ENCODE peak calls at places on chromosomes 7 and 10, in ten cellular contexts. F, Z, S, O, V, L, D, A, E and U are unnamed samples.

GRCh38 chr7:137967143-137968018 is 34.5 kb downstream of the CREB3L2 start:
- DNase-seq in F (peak), Z (no peak), S (no peak), O (no peak), V (no peak), L (no peak), D (no peak), A (no peak), E (peak), U (no peak)

GRCh38 chr10:132482090-132482489 is 55.5 kb upstream of the INPP5A start:
- DNase-seq in F (peak), Z (no peak), S (peak), O (peak), V (no peak), L (no peak), D (no peak), A (peak), E (peak), U (no peak)

GRCh38 chr10:61786728-61787127 is 114.8 kb upstream of the ARID5B start:
- DNase-seq in F (peak), Z (no peak), S (no peak), O (peak), V (no peak), L (no peak), D (no peak), A (no peak), E (peak), U (no peak)

GRCh38 chr10:8112230-8112915 is 57.9 kb downstream of the GATA3 start:
- DNase-seq in F (no peak), Z (no peak), S (no peak), O (no peak), V (no peak), L (no peak), D (no peak), A (no peak), E (no peak), U (no peak)

GRCh38 chr10:77637986-77638765 is 568 bp upstream of the KCNMA1 start:
- DNase-seq in F (peak), Z (no peak), S (peak), O (no peak), V (no peak), L (peak), D (peak), A (peak), E (peak), U (no peak)

GRCh38 chr10:35875281-35875680 is 233.2 kb upstream of the FZD8 start:
- DNase-seq in F (peak), Z (no peak), S (no peak), O (peak), V (no peak), L (no peak), D (no peak), A (no peak), E (peak), U (no peak)

GRCh38 chr10:26085549-26085948 is 131.0 kb upstream of the GAD2 start:
- DNase-seq in F (no peak), Z (no peak), S (no peak), O (no peak), V (no peak), L (no peak), D (no peak), A (no peak), E (no peak), U (no peak)

GRCh38 chr10:132394201-132394811 is 2.7 kb upstream of the PWWP2B start:
- DNase-seq in F (no peak), Z (no peak), S (peak), O (no peak), V (no peak), L (no peak), D (no peak), A (peak), E (no peak), U (no peak)

GRCh38 chr7:1121886-1122831 is 34.2 kb downstream of the GPER1 start:
- DNase-seq in F (no peak), Z (peak), S (no peak), O (no peak), V (no peak), L (no peak), D (no peak), A (no peak), E (no peak), U (no peak)

GRCh38 chr7:113394856-113395255 is 276.5 kb upstream of the SMIM30 start:
- DNase-seq in F (no peak), Z (no peak), S (no peak), O (no peak), V (no peak), L (no peak), D (no peak), A (no peak), E (no peak), U (no peak)

GRCh38 chr7:105675873-105676484 is 94.7 kb upstream of the EFCAB10 start:
- DNase-seq in F (no peak), Z (peak), S (peak), O (no peak), V (no peak), L (no peak), D (no peak), A (no peak), E (no peak), U (no peak)

GRCh38 chr10:619710-620109 is 69.8 kb downstream of the DIP2C start:
- DNase-seq in F (no peak), Z (no peak), S (peak), O (no peak), V (no peak), L (no peak), D (no peak), A (no peak), E (no peak), U (no peak)

GRCh38 chr10:6850452-6850851 is 270.4 kb upstream of the PRKCQ start:
- DNase-seq in F (no peak), Z (no peak), S (no peak), O (no peak), V (no peak), L (no peak), D (no peak), A (no peak), E (no peak), U (no peak)

GRCh38 chr7:92156976-92157375 is 22.0 kb downstream of the LRRD1 start:
- DNase-seq in F (no peak), Z (no peak), S (no peak), O (no peak), V (no peak), L (no peak), D (no peak), A (no peak), E (no peak), U (no peak)

GRCh38 chr7:100867040-100867795 is at the start of gene TRIP6:
- DNase-seq in F (peak), Z (peak), S (peak), O (peak), V (peak), L (peak), D (peak), A (peak), E (peak), U (peak)

GRCh38 chr7:95776561-95777185 is 4.3 kb downstream of the DYNC1I1 start:
- DNase-seq in F (no peak), Z (no peak), S (no peak), O (no peak), V (no peak), L (no peak), D (no peak), A (no peak), E (no peak), U (no peak)

GRCh38 chr10:114571316-114571999 is 86.6 kb downstream of the ABLIM1 start:
- DNase-seq in F (peak), Z (no peak), S (no peak), O (no peak), V (peak), L (no peak), D (no peak), A (no peak), E (no peak), U (no peak)

GRCh38 chr10:27100800-27101347 is 580 bp upstream of the ANKRD26 start:
- DNase-seq in F (no peak), Z (no peak), S (no peak), O (no peak), V (no peak), L (no peak), D (no peak), A (no peak), E (no peak), U (no peak)

GRCh38 chr7:120654241-120654640 is 203.7 kb downstream of the TSPAN12 start:
- DNase-seq in F (no peak), Z (no peak), S (no peak), O (no peak), V (no peak), L (no peak), D (no peak), A (no peak), E (no peak), U (no peak)

GRCh38 chr7:99638731-99639130 is 22.0 kb downstream of the ZSCAN25 start:
- DNase-seq in F (no peak), Z (no peak), S (no peak), O (no peak), V (no peak), L (no peak), D (no peak), A (no peak), E (no peak), U (no peak)

GRCh38 chr7:107394831-107395230 is 75.0 kb upstream of the GPR22 start:
- DNase-seq in F (peak), Z (no peak), S (no peak), O (peak), V (no peak), L (no peak), D (no peak), A (no peak), E (peak), U (no peak)

GRCh38 chr7:18049262-18049661 is 21.6 kb upstream of the PRPS1L1 start:
- DNase-seq in F (no peak), Z (no peak), S (no peak), O (no peak), V (no peak), L (no peak), D (no peak), A (no peak), E (no peak), U (no peak)

GRCh38 chr7:143416565-143417149 is 8.0 kb upstream of the EPHA1 start:
- DNase-seq in F (peak), Z (no peak), S (no peak), O (peak), V (no peak), L (no peak), D (no peak), A (no peak), E (peak), U (no peak)

GRCh38 chr7:42104231-42104630 is 132.8 kb downstream of the GLI3 start:
- DNase-seq in F (no peak), Z (no peak), S (no peak), O (no peak), V (no peak), L (no peak), D (no peak), A (no peak), E (no peak), U (no peak)

GRCh38 chr10:118971187-118971586 is 58.3 kb upstream of the NANOS1 start:
- DNase-seq in F (no peak), Z (no peak), S (no peak), O (no peak), V (no peak), L (no peak), D (no peak), A (no peak), E (no peak), U (no peak)
- TF ChIP-seq CTCF in F (no peak), Z (peak), S (no peak), O (no peak), V (no peak), L (no peak), D (no peak), A (no peak), E (no peak), U (no peak)

GRCh38 chr7:151016942-151017341 is 7.4 kb downstream of the ATG9B start:
- DNase-seq in F (no peak), Z (no peak), S (no peak), O (no peak), V (no peak), L (no peak), D (no peak), A (no peak), E (no peak), U (no peak)

GRCh38 chr7:151017953-151018420 is 6.3 kb downstream of the ATG9B start:
- DNase-seq in F (peak), Z (peak), S (peak), O (no peak), V (peak), L (peak), D (peak), A (peak), E (peak), U (peak)

GRCh38 chr7:151019130-151019447 is 5.2 kb downstream of the ATG9B start:
- DNase-seq in F (no peak), Z (no peak), S (no peak), O (no peak), V (no peak), L (no peak), D (no peak), A (no peak), E (no peak), U (no peak)

GRCh38 chr7:151017370-151017952 is 6.8 kb downstream of the ATG9B start:
- DNase-seq in F (no peak), Z (no peak), S (no peak), O (no peak), V (no peak), L (no peak), D (no peak), A (no peak), E (no peak), U (no peak)

DNA sequence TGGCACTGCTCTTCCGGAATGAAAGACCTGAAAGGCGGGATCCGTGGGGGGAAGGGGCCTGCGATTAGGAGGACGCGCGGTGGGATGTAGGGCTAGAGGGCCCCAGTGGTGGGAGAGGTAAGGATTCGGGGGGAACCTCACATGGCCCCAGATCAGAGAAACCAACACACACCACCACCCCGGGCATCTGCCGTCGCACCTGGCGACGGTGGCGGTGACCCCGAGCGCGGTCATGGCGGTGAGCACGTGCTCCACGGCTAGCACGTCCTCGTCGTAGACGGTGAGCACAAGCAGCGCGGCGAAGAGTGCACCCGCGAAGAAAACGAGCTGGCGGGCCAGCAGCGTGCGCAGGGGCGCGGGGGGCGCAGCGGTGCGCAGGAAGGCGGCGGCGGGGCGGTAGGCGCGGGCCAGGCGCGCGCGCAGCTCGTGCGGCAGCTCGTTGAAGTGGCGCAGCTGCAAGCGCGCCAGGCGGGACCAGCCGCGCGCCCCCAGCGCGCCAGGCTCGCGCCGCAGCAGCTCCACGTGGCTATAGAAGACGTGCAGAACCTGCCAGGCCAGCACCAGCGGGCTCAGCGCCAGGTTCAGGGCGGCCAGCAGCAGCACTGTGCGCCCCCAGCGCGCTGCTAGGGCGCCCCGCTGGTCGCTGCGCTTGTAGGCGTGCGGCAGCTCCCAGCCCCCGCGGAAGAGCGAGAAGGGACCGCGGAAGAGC is 5.7 kb downstream of the ATG9B start:
- DNase-seq in F (peak), Z (no peak), S (no peak), O (no peak), V (no peak), L (no peak), D (no peak), A (no peak), E (peak), U (no peak)
- TF ChIP-seq CTCF in F (no peak), Z (no peak), S (no peak), O (peak), V (no peak), L (peak), D (peak), A (no peak), E (no peak), U (peak)

GRCh38 chr7:2609001-2609411 is 22.8 kb upstream of the TTYH3 start:
- DNase-seq in F (peak), Z (no peak), S (no peak), O (no peak), V (no peak), L (peak), D (no peak), A (no peak), E (peak), U (no peak)
- TF ChIP-seq CTCF in F (peak), Z (no peak), S (no peak), O (peak), V (no peak), L (no peak), D (peak), A (no peak), E (peak), U (peak)

GRCh38 chr7:112206238-112207105 is at the start of the genes DOCK4 and ZNF277:
- DNase-seq in F (peak), Z (peak), S (peak), O (peak), V (peak), L (peak), D (peak), A (peak), E (peak), U (peak)

GRCh38 chr7:112207106-112207592 is 654 bp downstream of the ZNF277 start:
- DNase-seq in F (peak), Z (no peak), S (no peak), O (no peak), V (peak), L (no peak), D (no peak), A (no peak), E (no peak), U (no peak)

GRCh38 chr7:112204776-112205347 is 1.3 kb downstream of the DOCK4 start:
- DNase-seq in F (peak), Z (peak), S (no peak), O (no peak), V (peak), L (no peak), D (no peak), A (no peak), E (peak), U (no peak)

GRCh38 chr7:112204072-112204775 is 2.0 kb downstream of the DOCK4 start:
- DNase-seq in F (peak), Z (no peak), S (no peak), O (no peak), V (peak), L (peak), D (no peak), A (no peak), E (peak), U (no peak)

DNA sequence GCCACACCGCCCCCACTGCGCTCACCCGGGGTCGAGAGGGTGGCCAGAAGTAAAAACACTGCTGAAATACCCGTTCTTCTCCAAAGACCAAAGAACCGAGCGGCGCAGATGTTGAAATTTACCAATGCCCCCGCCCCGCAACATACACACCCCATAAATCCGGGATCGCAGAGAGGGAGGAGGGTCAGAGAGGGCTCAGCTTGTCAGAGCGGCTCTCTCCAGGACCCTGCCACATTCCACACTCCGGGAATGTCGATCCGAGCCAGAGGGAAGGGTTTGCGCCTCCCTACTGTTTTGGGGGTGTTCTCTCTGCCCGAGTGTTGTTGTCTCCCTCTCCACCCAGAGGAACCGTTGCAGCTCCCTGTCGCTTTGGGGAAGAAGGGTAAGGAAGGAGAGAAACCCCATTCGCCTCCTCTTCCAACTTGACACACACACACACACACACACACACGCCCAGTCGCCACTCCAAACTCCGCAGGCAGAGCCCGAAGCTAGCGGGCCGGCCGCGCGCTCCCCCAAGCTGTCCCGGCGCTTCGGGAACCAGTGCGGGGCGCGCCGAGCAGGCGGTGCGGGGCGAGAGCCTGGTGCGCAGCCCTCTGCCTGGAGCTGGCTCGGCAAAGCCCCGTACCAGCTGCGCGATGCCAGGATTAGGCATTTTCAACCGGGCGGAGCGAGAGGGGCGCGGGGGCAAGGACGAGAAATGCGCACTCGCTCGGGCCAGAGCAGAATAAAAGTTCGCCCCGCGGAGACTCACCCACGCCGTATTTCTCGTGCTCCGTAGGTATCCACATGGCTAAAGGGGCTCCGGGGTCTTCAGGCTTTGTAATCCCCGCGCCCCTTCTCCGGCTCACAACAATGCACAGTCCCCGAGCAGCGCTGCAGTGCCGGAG is 606 bp downstream of the DOCK4 start:
- DNase-seq in F (peak), Z (peak), S (peak), O (peak), V (peak), L (peak), D (peak), A (peak), E (peak), U (peak)
- TF ChIP-seq CTCF in F (no peak), Z (no peak), S (no peak), O (no peak), V (no peak), L (no peak), D (no peak), A (no peak), E (no peak), U (no peak)

DNA sequence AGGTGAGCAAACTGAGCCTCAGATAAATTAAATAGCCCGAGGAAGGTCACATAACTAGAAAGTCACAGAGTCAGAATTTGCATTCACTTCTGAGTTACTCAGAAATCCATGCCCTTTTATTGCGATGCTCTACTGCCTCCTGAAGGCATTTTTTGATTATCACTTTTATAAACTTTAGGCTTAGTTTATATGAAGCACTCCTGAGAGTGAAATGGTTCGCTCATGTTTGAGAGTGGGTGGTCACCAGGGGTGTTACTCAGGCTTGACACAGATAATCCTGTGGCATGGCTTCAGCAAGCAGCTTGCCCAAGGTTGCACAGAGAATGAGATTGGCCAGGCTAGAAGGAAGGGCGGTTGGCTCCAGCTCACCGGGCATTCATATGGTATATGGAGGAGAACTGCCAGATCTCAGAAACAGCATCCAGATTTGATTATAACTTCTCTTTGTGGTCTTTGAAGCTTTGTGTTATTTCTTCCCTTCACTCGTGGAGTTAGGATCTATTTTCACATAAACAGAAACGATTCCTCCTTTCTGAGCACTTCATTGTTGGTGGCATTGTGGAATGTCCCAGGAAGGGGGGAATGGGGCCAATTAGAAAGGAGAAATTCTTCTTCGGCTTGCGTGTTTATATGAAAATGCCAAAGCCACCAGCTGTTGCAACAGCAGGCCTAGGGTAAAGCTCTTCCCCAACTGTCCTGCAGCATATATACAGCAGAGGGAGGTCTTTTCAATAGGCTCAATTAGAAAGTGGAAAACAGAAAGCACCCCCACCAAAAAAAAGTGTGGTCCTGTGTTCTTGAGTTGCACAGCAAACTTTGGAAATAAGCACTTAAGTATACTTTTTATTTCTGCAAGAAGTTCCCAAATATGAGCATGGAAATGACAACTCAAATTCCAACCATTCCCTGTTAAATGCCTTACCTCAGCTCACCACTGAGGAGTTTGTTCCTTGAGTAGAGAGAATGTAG is 628.8 kb downstream of the SUGCT start:
- DNase-seq in F (peak), Z (no peak), S (no peak), O (peak), V (no peak), L (no peak), D (no peak), A (no peak), E (peak), U (no peak)
- TF ChIP-seq CTCF in F (peak), Z (no peak), S (no peak), O (peak), V (no peak), L (no peak), D (no peak), A (no peak), E (peak), U (peak)